ENCODE peak calls at places on chromosomes 7 and 10, in ten cellular contexts. M is sigmoid colon, X is colonic mucosa, A is mammary epithelial cell, C is prostate gland, I is adrenal gland, V is keratinocyte, E is endothelial cell of umbilical vein, L is vagina, H is Peyer's patch. Y is an unnamed sample. For H3K4me1, the result is how much of the 10 kb centered on the place peaks cover.

GRCh38 chr7:47670738-47671137 is 88.8 kb upstream of the TNS3 start:
- DNase-seq in M (no peak), X (no peak), A (no peak), C (no peak), I (no peak), V (no peak), E (no peak), L (no peak), H (peak), Y (no peak)

GRCh38 chr10:66586073-66586472 is 339.8 kb upstream of the LRRTM3 start:
- DNase-seq in M (no peak), X (peak), A (peak), C (no peak), I (no peak), V (no peak), E (no peak), L (no peak), H (no peak), Y (no peak)

GRCh38 chr10:121497513-121497912 is 100.7 kb downstream of the FGFR2 start:
- DNase-seq in M (no peak), X (no peak), A (peak), C (peak), I (no peak), V (no peak), E (no peak), L (no peak), H (no peak), Y (no peak)

GRCh38 chr7:122987463-122987862 is 8.0 kb downstream of the TAS2R16 start:
- DNase-seq in M (no peak), X (no peak), A (no peak), C (no peak), I (no peak), V (no peak), E (no peak), L (no peak), H (no peak), Y (no peak)

GRCh38 chr10:48938281-48938680 is 1.4 kb downstream of the LRRC18 start:
- DNase-seq in M (no peak), X (no peak), A (no peak), C (no peak), I (no peak), V (no peak), E (no peak), L (peak), H (no peak), Y (no peak)

GRCh38 chr7:77199008-77199966 is at the start of gene FGL2:
- DNase-seq in M (peak), X (peak), A (peak), C (peak), I (peak), V (no peak), E (no peak), L (no peak), H (peak), Y (no peak)

GRCh38 chr7:80602007-80602406 is 36.4 kb upstream of the CD36 start:
- DNase-seq in M (no peak), X (no peak), A (no peak), C (no peak), I (no peak), V (no peak), E (no peak), L (no peak), H (no peak), Y (no peak)

GRCh38 chr7:44607141-44608068 is 978 bp downstream of the OGDH start:
- DNase-seq in M (no peak), X (no peak), A (no peak), C (no peak), I (no peak), V (no peak), E (no peak), L (no peak), H (no peak), Y (no peak)

GRCh38 chr10:49643296-49644034 is 29.6 kb downstream of the CHAT start:
- DNase-seq in M (no peak), X (no peak), A (no peak), C (no peak), I (no peak), V (no peak), E (no peak), L (no peak), H (no peak), Y (peak)

GRCh38 chr10:112601214-112602090 is 154.4 kb downstream of the VTI1A start:
- DNase-seq in M (no peak), X (no peak), A (no peak), C (no peak), I (no peak), V (no peak), E (no peak), L (no peak), H (no peak), Y (no peak)

GRCh38 chr10:68302503-68302823 is 29.4 kb upstream of the HNRNPH3 start:
- DNase-seq in M (no peak), X (no peak), A (no peak), C (no peak), I (no peak), V (no peak), E (no peak), L (no peak), H (no peak), Y (no peak)
- TF ChIP-seq CTCF in M (no peak), X (no peak), A (no peak), C (no peak), I (no peak), V (no peak), E (no peak), L (no peak), H (no peak), Y (peak)

GRCh38 chr10:71828702-71829101 is 22.3 kb downstream of the PSAP start:
- DNase-seq in M (no peak), X (no peak), A (no peak), C (no peak), I (no peak), V (no peak), E (no peak), L (no peak), H (no peak), Y (no peak)

GRCh38 chr10:71830726-71831125 is 20.3 kb downstream of the PSAP start:
- DNase-seq in M (no peak), X (no peak), A (no peak), C (no peak), I (no peak), V (no peak), E (no peak), L (no peak), H (no peak), Y (no peak)

GRCh38 chr10:71831646-71832552 is 19.2 kb downstream of the PSAP start:
- DNase-seq in M (no peak), X (no peak), A (peak), C (no peak), I (no peak), V (no peak), E (no peak), L (no peak), H (no peak), Y (peak)

GRCh38 chr10:71827828-71828227 is 23.2 kb downstream of the PSAP start:
- DNase-seq in M (no peak), X (no peak), A (no peak), C (no peak), I (no peak), V (no peak), E (no peak), L (no peak), H (no peak), Y (no peak)

DNA sequence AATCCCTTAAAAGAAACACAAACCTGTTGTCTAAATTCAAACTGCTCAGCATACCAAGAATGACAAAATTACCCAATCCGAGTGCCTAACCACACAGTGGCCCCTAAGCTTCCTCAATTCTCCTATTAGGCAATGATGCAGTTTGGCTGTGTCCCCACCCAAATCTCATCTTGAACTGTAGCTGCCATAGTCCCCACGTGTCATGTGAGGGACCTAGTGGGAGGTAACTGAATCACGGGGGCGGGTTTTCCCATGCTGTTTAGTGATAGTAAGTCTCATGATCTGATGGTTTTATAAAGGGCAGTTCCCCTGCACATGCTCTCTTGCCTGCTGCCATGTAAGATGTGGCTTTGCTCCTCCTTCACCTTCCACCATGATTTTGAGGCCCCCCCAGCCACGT is 21.9 kb downstream of the PSAP start:
- DNase-seq in M (peak), X (no peak), A (no peak), C (no peak), I (peak), V (no peak), E (no peak), L (no peak), H (no peak), Y (no peak)
- H3K27ac ChIP-seq in M (no peak), X (no peak), A (no peak), C (no peak), I (peak), V (no peak), E (no peak), L (no peak), H (no peak), Y (no peak)

DNA sequence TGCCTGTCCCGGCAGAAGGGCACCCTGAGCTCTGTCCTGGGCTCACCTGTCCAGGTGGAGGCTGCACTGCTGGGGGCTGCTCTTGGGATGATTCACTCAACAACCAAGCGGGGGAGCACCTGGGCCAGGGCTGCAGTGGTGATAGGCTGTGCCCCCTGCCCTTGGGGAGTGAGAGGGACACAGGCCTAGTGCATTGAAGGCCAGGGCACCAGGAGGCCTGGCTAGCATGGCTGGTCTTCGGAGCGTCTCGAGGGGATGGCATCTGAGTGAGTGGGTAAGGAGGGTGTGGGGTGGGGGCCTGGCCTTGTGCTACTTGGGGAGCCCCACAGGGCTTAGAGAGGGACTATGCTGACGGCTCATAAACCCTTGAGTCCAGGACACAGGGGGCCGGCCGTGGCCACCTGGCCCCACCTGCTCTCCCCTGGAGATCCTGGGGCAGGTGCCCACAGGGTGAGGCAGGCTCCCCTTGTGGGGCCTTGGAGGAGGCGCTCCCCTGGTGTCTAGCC is 3.1 kb downstream of the PWWP2B start:
- DNase-seq in M (peak), X (no peak), A (no peak), C (no peak), I (peak), V (no peak), E (no peak), L (no peak), H (no peak), Y (no peak)
- H3K4me1 ChIP-seq in M (half or more), X (under half), A (under half), C (under half), I (half or more), V (under half), E (under half), L (half or more), H (half or more), Y (under half)

GRCh38 chr10:79070611-79071534 is 2.1 kb downstream of the ZMIZ1 start:
- DNase-seq in M (peak), X (peak), A (peak), C (peak), I (peak), V (peak), E (peak), L (no peak), H (no peak), Y (peak)
- TF ChIP-seq CTCF in M (no peak), X (no peak), A (peak), C (peak), I (no peak), V (peak), E (no peak), L (no peak), H (no peak), Y (no peak)

GRCh38 chr7:25117226-25118047 is 7.6 kb downstream of the CYCS start:
- DNase-seq in M (no peak), X (no peak), A (no peak), C (no peak), I (no peak), V (no peak), E (no peak), L (no peak), H (peak), Y (no peak)
- H3K27ac ChIP-seq in M (no peak), X (peak), A (no peak), C (no peak), I (no peak), V (no peak), E (no peak), L (no peak), H (peak), Y (no peak)

GRCh38 chr10:21976739-21977138 is 26.8 kb downstream of the DNAJC1 start:
- DNase-seq in M (no peak), X (no peak), A (no peak), C (no peak), I (no peak), V (no peak), E (no peak), L (no peak), H (no peak), Y (no peak)
- H3K4me1 ChIP-seq in M (under half), X (under half), A (under half), C (under half), I (under half), V (under half), E (under half), L (under half), H (under half), Y (under half)

GRCh38 chr7:50404392-50404791 is 45.8 kb downstream of the FIGNL1 start:
- DNase-seq in M (no peak), X (no peak), A (no peak), C (no peak), I (no peak), V (no peak), E (no peak), L (no peak), H (no peak), Y (no peak)
- TF ChIP-seq CTCF in M (no peak), X (no peak), A (no peak), C (no peak), I (no peak), V (no peak), E (no peak), L (no peak), H (no peak), Y (no peak)

GRCh38 chr7:91411062-91411461 is 146.8 kb downstream of the FZD1 start:
- DNase-seq in M (no peak), X (no peak), A (no peak), C (no peak), I (no peak), V (no peak), E (no peak), L (no peak), H (no peak), Y (no peak)
- H3K27ac ChIP-seq in M (no peak), X (no peak), A (no peak), C (no peak), I (no peak), V (no peak), E (no peak), L (no peak), H (no peak), Y (no peak)